ENCODE peak calls at places on chromosomes 16 and 17, in six cellular contexts. O is neural progenitor cell, I is PC-3, K is GM23248, N is hepatocyte, A is SK-N-SH. Q is an unnamed sample.

GRCh38 chr17:77872714-77873517 is 85.6 kb upstream of the TNRC6C start:
- DNase-seq in O (no peak), I (no peak), K (no peak), N (no peak), A (peak; percentile 82), Q (no peak)

GRCh38 chr17:60525347-60525623 is 757 bp downstream of the APPBP2 start:
- DNase-seq in O (peak; percentile 2), I (peak; percentile 16), K (peak; percentile 53), N (peak; percentile 40), A (no peak), Q (peak; percentile 16)

GRCh38 chr16:11734025-11734652 is 8.5 kb downstream of the TXNDC11 start:
- DNase-seq in O (no peak), I (no peak), K (no peak), N (no peak), A (no peak), Q (no peak)

GRCh38 chr16:71230122-71230845 is at the start of gene HYDIN:
- DNase-seq in O (peak; percentile 98), I (peak; percentile 64), K (peak; percentile 63), N (peak; percentile 92), A (peak; percentile 91), Q (peak; percentile 99)

GRCh38 chr16:56423584-56424403 is 1.6 kb downstream of the AMFR start:
- DNase-seq in O (no peak), I (no peak), K (peak; percentile 21), N (no peak), A (peak; percentile 11), Q (no peak)

GRCh38 chr16:48611329-48612137 is 1.6 kb upstream of the N4BP1 start:
- DNase-seq in O (no peak), I (no peak), K (no peak), N (peak; percentile 44), A (no peak), Q (peak; percentile 52)

GRCh38 chr17:78882546-78883089 is 20.4 kb downstream of the CEP295NL start:
- DNase-seq in O (no peak), I (no peak), K (peak; percentile 51), N (no peak), A (peak; percentile 88), Q (no peak)

GRCh38 chr17:65039349-65039988 is 17.1 kb downstream of the GNA13 start:
- DNase-seq in O (no peak), I (peak; percentile 86), K (no peak), N (no peak), A (no peak), Q (no peak)

GRCh38 chr16:72677662-72678447 is 370.1 kb downstream of the ZFHX3 start:
- DNase-seq in O (no peak), I (peak; percentile 10), K (peak; percentile 51), N (peak; percentile 49), A (no peak), Q (no peak)

GRCh38 chr17:35849469-35850348 is 19.0 kb downstream of the HEATR9 start:
- DNase-seq in O (peak; percentile 80), I (peak; percentile 58), K (peak; percentile 67), N (peak; percentile 82), A (peak; percentile 55), Q (peak; percentile 89)

GRCh38 chr16:3444032-3444388 is 530 bp downstream of the NAA60 start:
- DNase-seq in O (peak; percentile 49), I (no peak), K (peak; percentile 88), N (peak; percentile 63), A (peak; percentile 51), Q (peak; percentile 62)

GRCh38 chr16:11896776-11897175 is 19.0 kb downstream of the GSPT1 start:
- DNase-seq in O (no peak), I (peak; percentile 22), K (peak; percentile 93), N (no peak), A (no peak), Q (no peak)

GRCh38 chr17:78812849-78813248 is 27.8 kb downstream of the USP36 start:
- DNase-seq in O (no peak), I (no peak), K (no peak), N (no peak), A (no peak), Q (no peak)

GRCh38 chr17:64707077-64707591 is 45.0 kb upstream of the SMURF2 start:
- DNase-seq in O (no peak), I (peak; percentile 100), K (peak; percentile 99), N (peak; percentile 73), A (peak; percentile 74), Q (peak; percentile 36)

GRCh38 chr17:37744633-37744927 is 279 bp downstream of the HNF1B start:
- DNase-seq in O (no peak), I (no peak), K (no peak), N (no peak), A (no peak), Q (no peak)

GRCh38 chr16:68754117-68754792 is 17.2 kb downstream of the CDH1 start:
- DNase-seq in O (no peak), I (peak; percentile 51), K (no peak), N (no peak), A (no peak), Q (no peak)

GRCh38 chr17:59421722-59422121 is 90.3 kb downstream of the YPEL2 start:
- DNase-seq in O (no peak), I (no peak), K (no peak), N (no peak), A (no peak), Q (no peak)

GRCh38 chr17:59365383-59365981 is 34.0 kb downstream of the YPEL2 start:
- DNase-seq in O (peak; percentile 94), I (no peak), K (no peak), N (peak; percentile 28), A (peak; percentile 48), Q (no peak)

GRCh38 chr17:16415031-16415924 is at the start of gene TRPV2:
- DNase-seq in O (peak; percentile 45), I (peak; percentile 49), K (no peak), N (peak; percentile 32), A (peak; percentile 23), Q (peak; percentile 80)

GRCh38 chr17:82859431-82860403 is 19.9 kb upstream of the ZNF750 start:
- DNase-seq in O (peak; percentile 46), I (peak; percentile 14), K (peak; percentile 47), N (peak; percentile 73), A (no peak), Q (no peak)

GRCh38 chr17:29677139-29677834 is 54.6 kb upstream of the CORO6 start:
- DNase-seq in O (no peak), I (no peak), K (peak; percentile 29), N (no peak), A (no peak), Q (no peak)

GRCh38 chr16:86732621-86733297 is 154.4 kb downstream of the FOXL1 start:
- DNase-seq in O (peak; percentile 81), I (no peak), K (peak; percentile 77), N (no peak), A (no peak), Q (peak; percentile 79)

GRCh38 chr17:65191805-65192740 is 54.9 kb downstream of the RGS9 start:
- DNase-seq in O (no peak), I (peak; percentile 90), K (peak; percentile 82), N (no peak), A (no peak), Q (no peak)

GRCh38 chr16:84574191-84574590 is 43.7 kb downstream of the COTL1 start:
- DNase-seq in O (no peak), I (no peak), K (no peak), N (no peak), A (no peak), Q (peak; percentile 39)

GRCh38 chr16:77297996-77298637 is 98.9 kb downstream of the SYCE1L start:
- DNase-seq in O (no peak), I (peak; percentile 51), K (peak; percentile 49), N (no peak), A (no peak), Q (no peak)

GRCh38 chr17:1590031-1590746 is 27.6 kb upstream of the PITPNA start:
- DNase-seq in O (no peak), I (peak; percentile 84), K (peak; percentile 92), N (peak; percentile 88), A (no peak), Q (no peak)

GRCh38 chr16:13928644-13929043 is 8.7 kb downstream of the ERCC4 start:
- DNase-seq in O (no peak), I (no peak), K (no peak), N (no peak), A (no peak), Q (no peak)

GRCh38 chr17:78007655-78008054 is 49.2 kb downstream of the TNRC6C start:
- DNase-seq in O (no peak), I (no peak), K (no peak), N (no peak), A (no peak), Q (no peak)

GRCh38 chr17:45818041-45818440 is 26.6 kb upstream of the SPPL2C start:
- DNase-seq in O (no peak), I (no peak), K (no peak), N (no peak), A (no peak), Q (no peak)

GRCh38 chr16:56931253-56931768 is 631 bp upstream of the HERPUD1 start:
- DNase-seq in O (peak; percentile 49), I (no peak), K (peak; percentile 44), N (peak; percentile 28), A (no peak), Q (peak; percentile 36)

GRCh38 chr16:65600629-65601028 is 478.8 kb upstream of the CDH11 start:
- DNase-seq in O (peak; percentile 9), I (no peak), K (peak; percentile 25), N (no peak), A (no peak), Q (no peak)

GRCh38 chr17:47705536-47706481 is 11.8 kb downstream of the TBKBP1 start:
- DNase-seq in O (no peak), I (no peak), K (no peak), N (no peak), A (no peak), Q (no peak)
- H3K4me2 ChIP-seq in O (no peak overlapping the region), I (no peak overlapping the region), K (no peak overlapping the region), N (no peak overlapping the region), A (no peak overlapping the region), Q (no peak overlapping the region)

GRCh38 chr16:89759742-89760366 is 38.5 kb downstream of the ZNF276 start:
- DNase-seq in O (no peak), I (no peak), K (no peak), N (no peak), A (no peak), Q (peak; percentile 22)
- TF ChIP-seq EZH2phosphoT487 in O (no peak), I (no peak), K (no peak), N (no peak), A (no peak), Q (no peak)

GRCh38 chr17:75005291-75005690 is 7.2 kb upstream of the MRPL58 start:
- DNase-seq in O (no peak), I (no peak), K (no peak), N (no peak), A (no peak), Q (no peak)
- H3K4me2 ChIP-seq in O (no peak overlapping the region), I (no peak overlapping the region), K (no peak overlapping the region), N (no peak overlapping the region), A (no peak overlapping the region), Q (no peak overlapping the region)

GRCh38 chr17:40484973-40485530 is 16.4 kb downstream of the TNS4 start:
- DNase-seq in O (no peak), I (no peak), K (no peak), N (no peak), A (no peak), Q (no peak)

GRCh38 chr17:40486513-40487370 is 14.7 kb downstream of the TNS4 start:
- DNase-seq in O (no peak), I (peak; percentile 64), K (peak; percentile 88), N (no peak), A (no peak), Q (no peak)

GRCh38 chr17:40484285-40484972 is 17.0 kb downstream of the TNS4 start:
- DNase-seq in O (no peak), I (no peak), K (no peak), N (no peak), A (no peak), Q (no peak)

GRCh38 chr17:40487371-40488020 is 13.9 kb downstream of the TNS4 start:
- DNase-seq in O (no peak), I (no peak), K (no peak), N (no peak), A (no peak), Q (no peak)

GRCh38 chr17:40485851-40486512 is 15.4 kb downstream of the TNS4 start:
- DNase-seq in O (no peak), I (peak; percentile 91), K (peak; percentile 98), N (peak; percentile 76), A (no peak), Q (no peak)
- TF ChIP-seq EZH2phosphoT487 in O (no peak), I (no peak), K (peak; percentile 76), N (no peak), A (no peak), Q (no peak)